ENCODE peak calls at places on chromosomes 13 and 19, in eight cellular contexts. One of them, this sample, is unnamed.
A peak's percentile ranks its signal among the peaks of the same experiment; 100 is the strongest.

GRCh38 chr19:58218899-58219298 is 9.8 kb upstream of the ZNF544 start:
- DNase-seq in CD8-positive, alpha-beta T cell: no peak
- DNase-seq in mesendoderm: peak; percentile 68
- DNase-seq in GM10248: no peak
- DNase-seq in GM13977: no peak
- DNase-seq in esophagus squamous epithelium: no peak
- DNase-seq in left ventricle myocardium inferior: no peak
- DNase-seq in tibial nerve: no peak
- DNase-seq in this sample: peak; percentile 27

GRCh38 chr19:4916292-4917082 is 7.2 kb downstream of the UHRF1 start:
- DNase-seq in GM13977: peak; percentile 71
- DNase-seq in esophagus squamous epithelium: no peak
- DNase-seq in left ventricle myocardium inferior: no peak
- DNase-seq in mesendoderm: no peak
- DNase-seq in GM10248: peak; percentile 71
- DNase-seq in CD8-positive, alpha-beta T cell: peak; percentile 40
- DNase-seq in tibial nerve: no peak
- DNase-seq in this sample: no peak

GRCh38 chr19:39590265-39590664 is 12.1 kb upstream of the LGALS13 start:
- DNase-seq in tibial nerve: no peak
- DNase-seq in mesendoderm: peak; percentile 35
- DNase-seq in GM10248: no peak
- DNase-seq in left ventricle myocardium inferior: no peak
- DNase-seq in GM13977: no peak
- DNase-seq in esophagus squamous epithelium: no peak
- DNase-seq in CD8-positive, alpha-beta T cell: no peak
- DNase-seq in this sample: no peak

GRCh38 chr13:107348471-107348870 is 780.5 kb upstream of the ARGLU1 start:
- DNase-seq in GM10248: no peak
- DNase-seq in tibial nerve: no peak
- DNase-seq in GM13977: no peak
- DNase-seq in esophagus squamous epithelium: no peak
- DNase-seq in CD8-positive, alpha-beta T cell: no peak
- DNase-seq in left ventricle myocardium inferior: no peak
- DNase-seq in mesendoderm: no peak
- DNase-seq in this sample: peak; percentile 30

GRCh38 chr13:26017932-26018690 is 33.7 kb downstream of the SHISA2 start:
- DNase-seq in left ventricle myocardium inferior: no peak
- DNase-seq in GM13977: no peak
- DNase-seq in esophagus squamous epithelium: no peak
- DNase-seq in CD8-positive, alpha-beta T cell: no peak
- DNase-seq in mesendoderm: no peak
- DNase-seq in GM10248: peak; percentile 6
- DNase-seq in tibial nerve: no peak
- DNase-seq in this sample: peak; percentile 61

GRCh38 chr19:47741544-47742125 is 3.7 kb upstream of the NOP53 start:
- DNase-seq in GM13977: no peak
- DNase-seq in mesendoderm: no peak
- DNase-seq in left ventricle myocardium inferior: no peak
- DNase-seq in esophagus squamous epithelium: no peak
- DNase-seq in CD8-positive, alpha-beta T cell: no peak
- DNase-seq in GM10248: no peak
- DNase-seq in tibial nerve: no peak
- DNase-seq in this sample: no peak

GRCh38 chr13:95474992-95475391 is 77.5 kb upstream of the CLDN10 start:
- DNase-seq in esophagus squamous epithelium: no peak
- DNase-seq in CD8-positive, alpha-beta T cell: no peak
- DNase-seq in GM13977: no peak
- DNase-seq in left ventricle myocardium inferior: no peak
- DNase-seq in mesendoderm: peak; percentile 26
- DNase-seq in tibial nerve: no peak
- DNase-seq in GM10248: no peak
- DNase-seq in this sample: no peak

GRCh38 chr13:71801781-71802180 is 65.2 kb downstream of the DACH1 start:
- DNase-seq in GM13977: no peak
- DNase-seq in left ventricle myocardium inferior: no peak
- DNase-seq in GM10248: no peak
- DNase-seq in CD8-positive, alpha-beta T cell: no peak
- DNase-seq in esophagus squamous epithelium: no peak
- DNase-seq in mesendoderm: no peak
- DNase-seq in tibial nerve: no peak
- DNase-seq in this sample: no peak

GRCh38 chr13:33918199-33918932 is 100.4 kb downstream of the RFC3 start:
- DNase-seq in mesendoderm: no peak
- DNase-seq in GM13977: no peak
- DNase-seq in GM10248: no peak
- DNase-seq in left ventricle myocardium inferior: no peak
- DNase-seq in CD8-positive, alpha-beta T cell: no peak
- DNase-seq in esophagus squamous epithelium: no peak
- DNase-seq in tibial nerve: no peak
- DNase-seq in this sample: peak; percentile 70

GRCh38 chr19:49773663-49774305 is 7.0 kb downstream of the AP2A1 start:
- DNase-seq in left ventricle myocardium inferior: no peak
- DNase-seq in GM13977: no peak
- DNase-seq in esophagus squamous epithelium: no peak
- DNase-seq in CD8-positive, alpha-beta T cell: no peak
- DNase-seq in GM10248: no peak
- DNase-seq in tibial nerve: no peak
- DNase-seq in mesendoderm: no peak
- DNase-seq in this sample: no peak

GRCh38 chr19:35264281-35265125 is 4.3 kb upstream of the USF2 start:
- DNase-seq in GM13977: no peak
- DNase-seq in mesendoderm: no peak
- DNase-seq in esophagus squamous epithelium: no peak
- DNase-seq in CD8-positive, alpha-beta T cell: no peak
- DNase-seq in tibial nerve: no peak
- DNase-seq in left ventricle myocardium inferior: no peak
- DNase-seq in GM10248: no peak
- DNase-seq in this sample: no peak